ENCODE peak calls at places on chromosomes 5 and 9, in seven cellular contexts. E is HTR-8/SVneo; D is heart left ventricle; N is HEK293T; H is activated naive CD4-positive, alpha-beta T cell treated with anti-CD3 and anti-CD28 coated beads, Interleukin-2, amount 50 U/mL, for 16 hours; Z is GM12865; A is progenitor cell of endocrine pancreas. U is an unnamed sample.

GRCh38 chr5:31273631-31274378 is 80.3 kb downstream of the CDH6 start:
- DNase-seq in E (no peak), D (no peak), N (no peak), H (no peak), Z (peak), A (no peak), U (no peak)

GRCh38 chr9:129237804-129238203 is 59.7 kb upstream of the IER5L start:
- DNase-seq in E (no peak), D (no peak), N (no peak), H (no peak), Z (no peak), A (no peak), U (no peak)

GRCh38 chr5:138932171-138932810 is 57.2 kb upstream of the LRRTM2 start:
- DNase-seq in E (no peak), D (no peak), N (no peak), H (no peak), Z (peak), A (no peak), U (no peak)

GRCh38 chr5:102823441-102823874 is 68.4 kb downstream of the PAM start:
- DNase-seq in E (no peak), D (no peak), N (no peak), H (no peak), Z (no peak), A (no peak), U (peak)

GRCh38 chr9:91089405-91090131 is 272.1 kb downstream of the AUH start:
- DNase-seq in E (peak), D (peak), N (no peak), H (no peak), Z (peak), A (no peak), U (no peak)

GRCh38 chr9:129496187-129497063 is 124.5 kb downstream of the C9orf50 start:
- DNase-seq in E (peak), D (peak), N (peak), H (peak), Z (no peak), A (peak), U (peak)

GRCh38 chr9:19155106-19155999 is 28.1 kb upstream of the PLIN2 start:
- DNase-seq in E (no peak), D (no peak), N (no peak), H (peak), Z (peak), A (no peak), U (no peak)

GRCh38 chr5:153972240-153972639 is 66.5 kb downstream of the FAM114A2 start:
- DNase-seq in E (no peak), D (no peak), N (no peak), H (no peak), Z (no peak), A (no peak), U (no peak)

GRCh38 chr5:41270423-41271251 is 57.3 kb upstream of the C6 start:
- DNase-seq in E (peak), D (peak), N (peak), H (no peak), Z (peak), A (peak), U (peak)

GRCh38 chr9:72552356-72552755 is 30.9 kb downstream of the TMC1 start:
- DNase-seq in E (no peak), D (no peak), N (no peak), H (no peak), Z (no peak), A (no peak), U (no peak)

GRCh38 chr9:128504485-128505413 is at the start of gene GLE1:
- DNase-seq in E (peak), D (peak), N (peak), H (peak), Z (peak), A (peak), U (peak)

GRCh38 chr9:68996457-68996856 is 17.5 kb downstream of the PRKACG start:
- DNase-seq in E (no peak), D (no peak), N (no peak), H (no peak), Z (no peak), A (no peak), U (no peak)

GRCh38 chr5:96934291-96934694 is 1.6 kb upstream of the LNPEP start:
- DNase-seq in E (peak), D (no peak), N (no peak), H (no peak), Z (peak), A (no peak), U (peak)

GRCh38 chr9:137064027-137064879 is 6.1 kb downstream of the SAPCD2 start:
- DNase-seq in E (no peak), D (peak), N (peak), H (peak), Z (peak), A (peak), U (no peak)

GRCh38 chr9:135291165-135291564 is 188.4 kb upstream of the PPP1R26 start:
- DNase-seq in E (no peak), D (no peak), N (no peak), H (no peak), Z (no peak), A (no peak), U (no peak)

GRCh38 chr9:126558051-126558665 is 55.6 kb upstream of the LMX1B start:
- DNase-seq in E (peak), D (peak), N (peak), H (peak), Z (peak), A (peak), U (no peak)

GRCh38 chr9:137441935-137442321 is 771 bp upstream of the ENTPD8 start:
- DNase-seq in E (no peak), D (no peak), N (no peak), H (no peak), Z (no peak), A (no peak), U (no peak)

GRCh38 chr9:109113239-109113638 is 6.5 kb downstream of the TMEM245 start:
- DNase-seq in E (no peak), D (no peak), N (no peak), H (no peak), Z (no peak), A (no peak), U (no peak)

GRCh38 chr5:139638736-139639618 is 9.2 kb upstream of the CXXC5 start:
- DNase-seq in E (no peak), D (no peak), N (no peak), H (peak), Z (peak), A (no peak), U (no peak)

GRCh38 chr5:132679717-132680380 is 6.1 kb downstream of the IL4 start:
- DNase-seq in E (no peak), D (no peak), N (no peak), H (no peak), Z (no peak), A (no peak), U (no peak)

GRCh38 chr9:104987743-104988142 is 59.8 kb upstream of the ABCA1 start:
- DNase-seq in E (no peak), D (no peak), N (no peak), H (no peak), Z (no peak), A (no peak), U (no peak)

GRCh38 chr9:128245293-128246151 is 30.3 kb downstream of the GOLGA2 start:
- DNase-seq in E (peak), D (peak), N (no peak), H (no peak), Z (no peak), A (no peak), U (no peak)

GRCh38 chr9:135592331-135592590 is 30.7 kb downstream of the PAEP start:
- DNase-seq in E (no peak), D (no peak), N (no peak), H (no peak), Z (no peak), A (no peak), U (no peak)

GRCh38 chr9:83520292-83520691 is 17.9 kb downstream of the FRMD3 start:
- DNase-seq in E (no peak), D (no peak), N (no peak), H (no peak), Z (no peak), A (no peak), U (no peak)

GRCh38 chr5:120366047-120366446 is 98.1 kb upstream of the PRR16 start:
- DNase-seq in E (no peak), D (no peak), N (no peak), H (no peak), Z (no peak), A (no peak), U (no peak)

GRCh38 chr5:21145376-21145775 is 1157.4 kb upstream of the CDH18 start:
- DNase-seq in E (no peak), D (no peak), N (no peak), H (no peak), Z (no peak), A (no peak), U (no peak)

GRCh38 chr5:148268556-148268955 is at the start of gene SPINK13:
- DNase-seq in E (peak), D (no peak), N (no peak), H (no peak), Z (no peak), A (no peak), U (no peak)

GRCh38 chr5:57436586-57436985 is 46.0 kb downstream of the ACTBL2 start:
- DNase-seq in E (no peak), D (no peak), N (no peak), H (no peak), Z (no peak), A (no peak), U (no peak)

GRCh38 chr5:138949988-138950387 is 74.9 kb upstream of the LRRTM2 start:
- DNase-seq in E (no peak), D (no peak), N (no peak), H (no peak), Z (no peak), A (no peak), U (no peak)

GRCh38 chr5:34411470-34412346 is 244.4 kb upstream of the RAI14 start:
- DNase-seq in E (no peak), D (peak), N (no peak), H (no peak), Z (no peak), A (no peak), U (no peak)

GRCh38 chr5:149630337-149630736 is 49.0 kb downstream of the ARHGEF37 start:
- DNase-seq in E (no peak), D (no peak), N (no peak), H (no peak), Z (no peak), A (no peak), U (no peak)

GRCh38 chr9:137900584-137901310 is 23.2 kb downstream of the CACNA1B start:
- DNase-seq in E (no peak), D (no peak), N (no peak), H (no peak), Z (no peak), A (no peak), U (no peak)

GRCh38 chr5:127801751-127802476 is 98.7 kb downstream of the CCDC192 start:
- DNase-seq in E (no peak), D (no peak), N (no peak), H (no peak), Z (no peak), A (no peak), U (no peak)

GRCh38 chr9:94779693-94780290 is 53.3 kb downstream of the AOPEP start:
- DNase-seq in E (no peak), D (no peak), N (no peak), H (no peak), Z (no peak), A (no peak), U (no peak)

GRCh38 chr5:32542216-32543059 is 42.9 kb upstream of the SUB1 start:
- DNase-seq in E (no peak), D (no peak), N (no peak), H (no peak), Z (peak), A (no peak), U (no peak)

GRCh38 chr5:140145223-140145622 is 19.5 kb downstream of the IGIP start:
- DNase-seq in E (no peak), D (no peak), N (no peak), H (no peak), Z (no peak), A (no peak), U (no peak)

GRCh38 chr9:93037476-93037971 is 21.0 kb upstream of the SUSD3 start:
- DNase-seq in E (no peak), D (no peak), N (no peak), H (no peak), Z (no peak), A (no peak), U (no peak)

GRCh38 chr9:83384214-83384613 is 154.0 kb downstream of the FRMD3 start:
- DNase-seq in E (no peak), D (no peak), N (no peak), H (no peak), Z (no peak), A (no peak), U (no peak)

GRCh38 chr5:8321272-8321671 is 452.3 kb downstream of the MTRR start:
- DNase-seq in E (no peak), D (no peak), N (no peak), H (no peak), Z (no peak), A (no peak), U (no peak)